ENCODE peak calls at places on chromosomes 7 and 10, in nine cellular contexts. One of them, this sample, is unnamed.

GRCh38 chr10:128337860-128338378 is 211.7 kb upstream of the MKI67 start:
- DNase-seq in AG04449: no peak
- DNase-seq in aorta: peak
- DNase-seq in A673: no peak
- DNase-seq in neural progenitor cell: no peak
- DNase-seq in kidney epithelial cell: no peak
- DNase-seq in brain microvascular endothelial cell: no peak
- DNase-seq in left ventricle myocardium inferior: peak
- DNase-seq in OCI-LY7: no peak
- DNase-seq in this sample: no peak

GRCh38 chr10:97718178-97718577 is 4.6 kb downstream of the MARVELD1 start:
- DNase-seq in AG04449: no peak
- DNase-seq in aorta: no peak
- DNase-seq in A673: no peak
- DNase-seq in neural progenitor cell: peak
- DNase-seq in kidney epithelial cell: no peak
- DNase-seq in brain microvascular endothelial cell: no peak
- DNase-seq in left ventricle myocardium inferior: no peak
- DNase-seq in OCI-LY7: no peak
- DNase-seq in this sample: no peak

GRCh38 chr7:92421676-92422435 is 25.4 kb upstream of the GATAD1 start:
- DNase-seq in AG04449: no peak
- DNase-seq in aorta: no peak
- DNase-seq in A673: no peak
- DNase-seq in neural progenitor cell: no peak
- DNase-seq in kidney epithelial cell: peak
- DNase-seq in brain microvascular endothelial cell: no peak
- DNase-seq in left ventricle myocardium inferior: no peak
- DNase-seq in OCI-LY7: peak
- DNase-seq in this sample: no peak

GRCh38 chr7:55250313-55250712 is 114.8 kb upstream of the LANCL2 start:
- DNase-seq in AG04449: no peak
- DNase-seq in aorta: no peak
- DNase-seq in A673: peak
- DNase-seq in neural progenitor cell: peak
- DNase-seq in kidney epithelial cell: no peak
- DNase-seq in brain microvascular endothelial cell: no peak
- DNase-seq in left ventricle myocardium inferior: no peak
- DNase-seq in OCI-LY7: no peak
- DNase-seq in this sample: no peak

GRCh38 chr10:4765428-4765827 is 60.6 kb upstream of the AKR1E2 start:
- DNase-seq in AG04449: no peak
- DNase-seq in aorta: no peak
- DNase-seq in A673: no peak
- DNase-seq in neural progenitor cell: no peak
- DNase-seq in kidney epithelial cell: no peak
- DNase-seq in brain microvascular endothelial cell: no peak
- DNase-seq in left ventricle myocardium inferior: no peak
- DNase-seq in OCI-LY7: no peak
- DNase-seq in this sample: no peak

GRCh38 chr7:108723343-108723957 is 153.8 kb downstream of the DNAJB9 start:
- DNase-seq in AG04449: no peak
- DNase-seq in aorta: no peak
- DNase-seq in A673: no peak
- DNase-seq in neural progenitor cell: peak
- DNase-seq in kidney epithelial cell: no peak
- DNase-seq in brain microvascular endothelial cell: no peak
- DNase-seq in left ventricle myocardium inferior: no peak
- DNase-seq in OCI-LY7: no peak
- DNase-seq in this sample: peak

GRCh38 chr7:45589061-45589460 is 14.9 kb downstream of the ADCY1 start:
- DNase-seq in AG04449: no peak
- DNase-seq in aorta: no peak
- DNase-seq in A673: no peak
- DNase-seq in neural progenitor cell: no peak
- DNase-seq in kidney epithelial cell: no peak
- DNase-seq in brain microvascular endothelial cell: no peak
- DNase-seq in left ventricle myocardium inferior: no peak
- DNase-seq in OCI-LY7: no peak
- DNase-seq in this sample: no peak

GRCh38 chr7:837001-837400 is 4.7 kb downstream of the SUN1 start:
- DNase-seq in AG04449: no peak
- DNase-seq in aorta: no peak
- DNase-seq in A673: no peak
- DNase-seq in neural progenitor cell: no peak
- DNase-seq in kidney epithelial cell: no peak
- DNase-seq in brain microvascular endothelial cell: no peak
- DNase-seq in left ventricle myocardium inferior: peak
- DNase-seq in OCI-LY7: no peak
- DNase-seq in this sample: no peak

GRCh38 chr7:129845178-129845971 is 107.4 kb downstream of the UBE2H start:
- DNase-seq in AG04449: no peak
- DNase-seq in aorta: no peak
- DNase-seq in A673: no peak
- DNase-seq in neural progenitor cell: no peak
- DNase-seq in kidney epithelial cell: no peak
- DNase-seq in brain microvascular endothelial cell: peak
- DNase-seq in left ventricle myocardium inferior: no peak
- DNase-seq in OCI-LY7: no peak
- DNase-seq in this sample: no peak

GRCh38 chr10:61628199-61628874 is 34.4 kb upstream of the CABCOCO1 start:
- DNase-seq in AG04449: no peak
- DNase-seq in aorta: no peak
- DNase-seq in A673: no peak
- DNase-seq in neural progenitor cell: no peak
- DNase-seq in kidney epithelial cell: no peak
- DNase-seq in brain microvascular endothelial cell: no peak
- DNase-seq in left ventricle myocardium inferior: no peak
- DNase-seq in OCI-LY7: no peak
- DNase-seq in this sample: no peak

GRCh38 chr10:47037654-47038425 is 126.6 kb downstream of the PTPN20 start:
- DNase-seq in AG04449: no peak
- DNase-seq in aorta: peak
- DNase-seq in A673: no peak
- DNase-seq in neural progenitor cell: no peak
- DNase-seq in kidney epithelial cell: no peak
- DNase-seq in brain microvascular endothelial cell: no peak
- DNase-seq in left ventricle myocardium inferior: no peak
- DNase-seq in OCI-LY7: no peak
- DNase-seq in this sample: no peak

GRCh38 chr7:8217200-8218068 is 44.5 kb downstream of the ICA1 start:
- DNase-seq in AG04449: peak
- DNase-seq in aorta: no peak
- DNase-seq in A673: peak
- DNase-seq in neural progenitor cell: peak
- DNase-seq in kidney epithelial cell: peak
- DNase-seq in brain microvascular endothelial cell: peak
- DNase-seq in left ventricle myocardium inferior: no peak
- DNase-seq in OCI-LY7: peak
- DNase-seq in this sample: no peak

GRCh38 chr7:151115121-151115835 is 29.0 kb downstream of the AGAP3 start:
- DNase-seq in AG04449: no peak
- DNase-seq in aorta: no peak
- DNase-seq in A673: peak
- DNase-seq in neural progenitor cell: peak
- DNase-seq in kidney epithelial cell: no peak
- DNase-seq in brain microvascular endothelial cell: no peak
- DNase-seq in left ventricle myocardium inferior: no peak
- DNase-seq in OCI-LY7: no peak
- DNase-seq in this sample: no peak

GRCh38 chr7:42549866-42550485 is 313.0 kb upstream of the GLI3 start:
- DNase-seq in AG04449: no peak
- DNase-seq in aorta: no peak
- DNase-seq in A673: no peak
- DNase-seq in neural progenitor cell: no peak
- DNase-seq in kidney epithelial cell: no peak
- DNase-seq in brain microvascular endothelial cell: no peak
- DNase-seq in left ventricle myocardium inferior: no peak
- DNase-seq in OCI-LY7: no peak
- DNase-seq in this sample: no peak

GRCh38 chr10:29056729-29057128 is 232.1 kb upstream of the LYZL1 start:
- DNase-seq in AG04449: no peak
- DNase-seq in aorta: no peak
- DNase-seq in A673: no peak
- DNase-seq in neural progenitor cell: no peak
- DNase-seq in kidney epithelial cell: no peak
- DNase-seq in brain microvascular endothelial cell: no peak
- DNase-seq in left ventricle myocardium inferior: no peak
- DNase-seq in OCI-LY7: no peak
- DNase-seq in this sample: no peak

GRCh38 chr10:32985781-32986350 is 27.8 kb upstream of the ITGB1 start:
- DNase-seq in AG04449: no peak
- DNase-seq in aorta: no peak
- DNase-seq in A673: no peak
- DNase-seq in neural progenitor cell: no peak
- DNase-seq in kidney epithelial cell: no peak
- DNase-seq in brain microvascular endothelial cell: peak
- DNase-seq in left ventricle myocardium inferior: no peak
- DNase-seq in OCI-LY7: peak
- DNase-seq in this sample: peak

GRCh38 chr10:86246279-86246940 is 120.2 kb downstream of the GRID1 start:
- DNase-seq in AG04449: no peak
- DNase-seq in aorta: peak
- DNase-seq in A673: no peak
- DNase-seq in neural progenitor cell: no peak
- DNase-seq in kidney epithelial cell: no peak
- DNase-seq in brain microvascular endothelial cell: no peak
- DNase-seq in left ventricle myocardium inferior: no peak
- DNase-seq in OCI-LY7: no peak
- DNase-seq in this sample: no peak

GRCh38 chr7:64541438-64542359 is 21.2 kb downstream of the ZNF680 start:
- DNase-seq in AG04449: peak
- DNase-seq in aorta: peak
- DNase-seq in A673: no peak
- DNase-seq in neural progenitor cell: no peak
- DNase-seq in kidney epithelial cell: peak
- DNase-seq in brain microvascular endothelial cell: peak
- DNase-seq in left ventricle myocardium inferior: no peak
- DNase-seq in OCI-LY7: no peak
- DNase-seq in this sample: peak

GRCh38 chr10:121792198-121792597 is 135.6 kb downstream of the ATE1 start:
- DNase-seq in AG04449: no peak
- DNase-seq in aorta: no peak
- DNase-seq in A673: no peak
- DNase-seq in neural progenitor cell: no peak
- DNase-seq in kidney epithelial cell: no peak
- DNase-seq in brain microvascular endothelial cell: peak
- DNase-seq in left ventricle myocardium inferior: no peak
- DNase-seq in OCI-LY7: no peak
- DNase-seq in this sample: no peak

GRCh38 chr7:125122225-125122624 is 192.6 kb upstream of the POT1 start:
- DNase-seq in AG04449: no peak
- DNase-seq in aorta: no peak
- DNase-seq in A673: no peak
- DNase-seq in neural progenitor cell: no peak
- DNase-seq in kidney epithelial cell: no peak
- DNase-seq in brain microvascular endothelial cell: no peak
- DNase-seq in left ventricle myocardium inferior: no peak
- DNase-seq in OCI-LY7: no peak
- DNase-seq in this sample: no peak

GRCh38 chr7:150663802-150664494 is 21.6 kb upstream of the GIMAP2 start:
- DNase-seq in AG04449: no peak
- DNase-seq in aorta: no peak
- DNase-seq in A673: no peak
- DNase-seq in neural progenitor cell: no peak
- DNase-seq in kidney epithelial cell: no peak
- DNase-seq in brain microvascular endothelial cell: no peak
- DNase-seq in left ventricle myocardium inferior: no peak
- DNase-seq in OCI-LY7: peak
- DNase-seq in this sample: no peak

GRCh38 chr10:132518572-132519381 is 18.8 kb upstream of the INPP5A start:
- DNase-seq in AG04449: no peak
- DNase-seq in aorta: no peak
- DNase-seq in A673: no peak
- DNase-seq in neural progenitor cell: peak
- DNase-seq in kidney epithelial cell: no peak
- DNase-seq in brain microvascular endothelial cell: no peak
- DNase-seq in left ventricle myocardium inferior: peak
- DNase-seq in OCI-LY7: no peak
- DNase-seq in this sample: no peak

GRCh38 chr7:106071356-106071998 is 40.6 kb downstream of the SYPL1 start:
- DNase-seq in AG04449: no peak
- DNase-seq in aorta: no peak
- DNase-seq in A673: peak
- DNase-seq in neural progenitor cell: no peak
- DNase-seq in kidney epithelial cell: no peak
- DNase-seq in brain microvascular endothelial cell: no peak
- DNase-seq in left ventricle myocardium inferior: no peak
- DNase-seq in OCI-LY7: peak
- DNase-seq in this sample: no peak
- H3K4me3 ChIP-seq in AG04449: no peak
- H3K4me3 ChIP-seq in aorta: no peak
- H3K4me3 ChIP-seq in A673: no peak
- H3K4me3 ChIP-seq in neural progenitor cell: no peak
- H3K4me3 ChIP-seq in kidney epithelial cell: no peak
- H3K4me3 ChIP-seq in brain microvascular endothelial cell: no peak
- H3K4me3 ChIP-seq in left ventricle myocardium inferior: no peak
- H3K4me3 ChIP-seq in OCI-LY7: peak
- H3K4me3 ChIP-seq in this sample: no peak

GRCh38 chr7:16398211-16399017 is 22.9 kb downstream of the CRPPA start:
- DNase-seq in AG04449: no peak
- DNase-seq in aorta: no peak
- DNase-seq in A673: no peak
- DNase-seq in neural progenitor cell: no peak
- DNase-seq in kidney epithelial cell: no peak
- DNase-seq in brain microvascular endothelial cell: no peak
- DNase-seq in left ventricle myocardium inferior: no peak
- DNase-seq in OCI-LY7: no peak
- DNase-seq in this sample: no peak
- H3K4me3 ChIP-seq in AG04449: no peak
- H3K4me3 ChIP-seq in aorta: no peak
- H3K4me3 ChIP-seq in A673: no peak
- H3K4me3 ChIP-seq in neural progenitor cell: no peak
- H3K4me3 ChIP-seq in kidney epithelial cell: no peak
- H3K4me3 ChIP-seq in brain microvascular endothelial cell: no peak
- H3K4me3 ChIP-seq in left ventricle myocardium inferior: no peak
- H3K4me3 ChIP-seq in OCI-LY7: no peak
- H3K4me3 ChIP-seq in this sample: no peak

DNA sequence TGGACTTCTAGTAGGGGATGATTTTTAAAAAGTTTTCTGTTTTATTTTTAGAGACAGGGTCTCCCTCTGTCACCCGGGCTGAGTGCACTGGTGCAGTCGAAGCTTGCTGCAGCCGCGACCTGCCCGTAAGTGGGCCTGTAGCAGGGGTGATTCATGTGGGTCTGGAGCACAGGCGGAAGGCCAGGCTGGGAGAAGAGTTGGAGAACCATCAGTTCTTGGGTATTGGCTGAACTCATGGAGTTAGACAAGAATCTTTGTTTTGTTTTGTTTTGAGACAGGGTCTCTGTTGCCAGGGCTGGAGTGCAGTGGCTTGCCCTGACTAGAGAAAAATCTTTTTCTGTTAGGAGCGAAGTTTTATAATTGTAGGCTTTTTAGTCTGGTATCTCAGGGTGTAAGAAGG is 5.7 kb downstream of the SRRT start:
- DNase-seq in AG04449: no peak
- DNase-seq in aorta: no peak
- DNase-seq in A673: no peak
- DNase-seq in neural progenitor cell: no peak
- DNase-seq in kidney epithelial cell: no peak
- DNase-seq in brain microvascular endothelial cell: no peak
- DNase-seq in left ventricle myocardium inferior: no peak
- DNase-seq in OCI-LY7: no peak
- DNase-seq in this sample: no peak
- H3K4me3 ChIP-seq in AG04449: no peak
- H3K4me3 ChIP-seq in aorta: no peak
- H3K4me3 ChIP-seq in A673: no peak
- H3K4me3 ChIP-seq in neural progenitor cell: no peak
- H3K4me3 ChIP-seq in kidney epithelial cell: no peak
- H3K4me3 ChIP-seq in brain microvascular endothelial cell: no peak
- H3K4me3 ChIP-seq in left ventricle myocardium inferior: no peak
- H3K4me3 ChIP-seq in OCI-LY7: no peak
- H3K4me3 ChIP-seq in this sample: no peak

GRCh38 chr10:102419561-102420442 is 834 bp upstream of the FBXL15 start:
- DNase-seq in AG04449: no peak
- DNase-seq in aorta: peak
- DNase-seq in A673: peak
- DNase-seq in neural progenitor cell: peak
- DNase-seq in kidney epithelial cell: no peak
- DNase-seq in brain microvascular endothelial cell: no peak
- DNase-seq in left ventricle myocardium inferior: peak
- DNase-seq in OCI-LY7: peak
- DNase-seq in this sample: no peak
- H3K4me3 ChIP-seq in AG04449: peak
- H3K4me3 ChIP-seq in aorta: peak
- H3K4me3 ChIP-seq in A673: peak
- H3K4me3 ChIP-seq in neural progenitor cell: peak
- H3K4me3 ChIP-seq in kidney epithelial cell: peak
- H3K4me3 ChIP-seq in brain microvascular endothelial cell: peak
- H3K4me3 ChIP-seq in left ventricle myocardium inferior: peak
- H3K4me3 ChIP-seq in OCI-LY7: peak
- H3K4me3 ChIP-seq in this sample: peak

This sample was measured in skeletal muscle cell.